ENCODE peak calls at places on chromosomes 13 and 19, in four cellular contexts. R, Z, S and W are unnamed samples.

GRCh38 chr19:40754611-40755247 is 3.7 kb downstream of the SNRPA start:
- DNase-seq in S (peak; percentile 42), R (no peak), Z (no peak), W (no peak)

GRCh38 chr13:32582281-32582680 is 4.0 kb upstream of the PDS5B start:
- DNase-seq in S (no peak), Z (no peak), R (no peak), W (no peak)

GRCh38 chr19:33872445-33873320 is 76.0 kb downstream of the KCTD15 start:
- DNase-seq in Z (no peak), R (no peak), S (no peak), W (no peak)

GRCh38 chr19:13281567-13282291 is 131.5 kb downstream of the IER2 start:
- DNase-seq in S (no peak), Z (no peak), R (no peak), W (no peak)

GRCh38 chr13:50200988-50201387 is 185.7 kb downstream of the KCNRG start:
- DNase-seq in Z (no peak), S (no peak), R (no peak), W (no peak)

GRCh38 chr13:40518481-40518882 is 148.0 kb downstream of the FOXO1 start:
- DNase-seq in R (no peak), S (no peak), Z (no peak), W (no peak)

GRCh38 chr19:17716309-17716929 is 2.9 kb upstream of the MAP1S start:
- DNase-seq in Z (no peak), S (no peak), R (no peak), W (no peak)

GRCh38 chr19:17703823-17704463 is 15.3 kb upstream of the MAP1S start:
- DNase-seq in Z (peak; percentile 44), R (peak; percentile 35), S (no peak), W (peak; percentile 40)

GRCh38 chr13:19646062-19646461 is 12.6 kb downstream of the MPHOSPH8 start:
- DNase-seq in R (no peak), S (no peak), Z (no peak), W (no peak)

GRCh38 chr13:44660050-44660449 is 83.9 kb upstream of the TSC22D1 start:
- DNase-seq in S (no peak), R (no peak), Z (no peak), W (no peak)